ENCODE peak calls at places on chromosomes 6 and 20, in eight cellular contexts. W is lower leg skin, R is GM06990, L is fibroblast of mammary gland, T is K562, N is BJ, C is RWPE1, U is brain microvascular endothelial cell. P is an unnamed sample.

GRCh38 chr6:156713548-156713947 is 63.6 kb upstream of the ARID1B start:
- DNase-seq in W (no peak), R (no peak), L (no peak), T (no peak), N (no peak), C (no peak), U (no peak), P (no peak)

GRCh38 chr6:134080171-134080795 is 27.9 kb upstream of the SLC2A12 start:
- DNase-seq in W (no peak), R (no peak), L (no peak), T (no peak), N (no peak), C (peak), U (peak), P (no peak)

GRCh38 chr20:37408202-37408929 is 62.4 kb downstream of the SRC start:
- DNase-seq in W (no peak), R (no peak), L (no peak), T (no peak), N (no peak), C (no peak), U (no peak), P (no peak)

GRCh38 chr6:37243816-37244370 is 13.7 kb upstream of the TBC1D22B start:
- DNase-seq in W (no peak), R (no peak), L (no peak), T (peak), N (no peak), C (no peak), U (no peak), P (no peak)

GRCh38 chr20:10619427-10619826 is 54.4 kb downstream of the JAG1 start:
- DNase-seq in W (no peak), R (no peak), L (peak), T (no peak), N (peak), C (peak), U (peak), P (peak)

GRCh38 chr6:153135681-153136080 is 4.6 kb upstream of the RGS17 start:
- DNase-seq in W (no peak), R (no peak), L (no peak), T (no peak), N (no peak), C (no peak), U (no peak), P (no peak)

GRCh38 chr20:33450867-33451266 is 7.3 kb upstream of the SNTA1 start:
- DNase-seq in W (no peak), R (no peak), L (peak), T (no peak), N (no peak), C (peak), U (peak), P (no peak)

GRCh38 chr6:21133902-21134301 is 459.6 kb upstream of the SOX4 start:
- DNase-seq in W (no peak), R (no peak), L (no peak), T (no peak), N (no peak), C (no peak), U (no peak), P (no peak)

GRCh38 chr6:113645576-113645970 is 211.6 kb upstream of the MARCKS start:
- DNase-seq in W (no peak), R (no peak), L (peak), T (no peak), N (peak), C (peak), U (peak), P (peak)

GRCh38 chr20:17541996-17542395 is 10.8 kb upstream of the BFSP1 start:
- DNase-seq in W (no peak), R (no peak), L (peak), T (no peak), N (no peak), C (no peak), U (peak), P (no peak)

GRCh38 chr6:66930559-66931290 is 1223.7 kb upstream of the EYS start:
- DNase-seq in W (no peak), R (no peak), L (peak), T (no peak), N (peak), C (peak), U (no peak), P (no peak)

GRCh38 chr20:49340161-49340966 is 62.5 kb upstream of the ZNFX1 start:
- DNase-seq in W (no peak), R (no peak), L (peak), T (no peak), N (no peak), C (no peak), U (no peak), P (no peak)

GRCh38 chr6:85674604-85675003 is 31.9 kb upstream of the SYNCRIP start:
- DNase-seq in W (no peak), R (no peak), L (peak), T (no peak), N (no peak), C (no peak), U (no peak), P (no peak)

GRCh38 chr6:119676971-119677370 is 327.4 kb upstream of the MAN1A1 start:
- DNase-seq in W (no peak), R (no peak), L (peak), T (no peak), N (no peak), C (no peak), U (no peak), P (no peak)

GRCh38 chr20:13128173-13128572 is 92.9 kb upstream of the ISM1 start:
- DNase-seq in W (no peak), R (no peak), L (no peak), T (no peak), N (no peak), C (no peak), U (no peak), P (no peak)

GRCh38 chr6:19444481-19444880 is 392.7 kb upstream of the ID4 start:
- DNase-seq in W (no peak), R (no peak), L (peak), T (no peak), N (no peak), C (no peak), U (no peak), P (peak)

GRCh38 chr20:48486065-48486464 is 341.7 kb downstream of the PREX1 start:
- DNase-seq in W (no peak), R (no peak), L (no peak), T (no peak), N (no peak), C (no peak), U (no peak), P (no peak)

GRCh38 chr20:53902968-53903651 is 167.3 kb downstream of the BCAS1 start:
- DNase-seq in W (no peak), R (no peak), L (peak), T (no peak), N (no peak), C (peak), U (no peak), P (no peak)

GRCh38 chr6:9159051-9159450 is 723.7 kb upstream of the SLC35B3 start:
- DNase-seq in W (no peak), R (no peak), L (no peak), T (no peak), N (no peak), C (no peak), U (no peak), P (no peak)

GRCh38 chr20:21712443-21713059 is 7.1 kb downstream of the PAX1 start:
- DNase-seq in W (no peak), R (no peak), L (no peak), T (no peak), N (no peak), C (no peak), U (no peak), P (no peak)

GRCh38 chr6:16922282-16922681 is 161.0 kb upstream of the ATXN1 start:
- DNase-seq in W (no peak), R (no peak), L (no peak), T (no peak), N (no peak), C (no peak), U (no peak), P (no peak)

GRCh38 chr20:57988422-57988821 is 240.0 kb downstream of the ANKRD60 start:
- DNase-seq in W (no peak), R (no peak), L (no peak), T (no peak), N (no peak), C (no peak), U (no peak), P (no peak)

GRCh38 chr6:157755032-157755751 is 67.9 kb upstream of the SNX9 start:
- DNase-seq in W (no peak), R (no peak), L (no peak), T (no peak), N (peak), C (no peak), U (peak), P (no peak)

GRCh38 chr20:41345729-41346067 is 5.1 kb downstream of the LPIN3 start:
- DNase-seq in W (no peak), R (no peak), L (no peak), T (no peak), N (no peak), C (no peak), U (no peak), P (no peak)

GRCh38 chr6:104050455-104050854 is 809.3 kb downstream of the HACE1 start:
- DNase-seq in W (no peak), R (no peak), L (no peak), T (no peak), N (no peak), C (no peak), U (no peak), P (no peak)

GRCh38 chr20:36319356-36320260 is 13.5 kb downstream of the DLGAP4 start:
- DNase-seq in W (no peak), R (no peak), L (no peak), T (no peak), N (no peak), C (no peak), U (no peak), P (no peak)

GRCh38 chr20:52470561-52470960 is 279.0 kb upstream of the ZFP64 start:
- DNase-seq in W (no peak), R (no peak), L (no peak), T (no peak), N (no peak), C (no peak), U (no peak), P (no peak)

GRCh38 chr20:52473171-52473570 is 281.6 kb upstream of the ZFP64 start:
- DNase-seq in W (no peak), R (no peak), L (no peak), T (no peak), N (no peak), C (no peak), U (no peak), P (no peak)

GRCh38 chr20:52469143-52469542 is 277.6 kb upstream of the ZFP64 start:
- DNase-seq in W (no peak), R (no peak), L (no peak), T (no peak), N (no peak), C (no peak), U (no peak), P (no peak)
- TF ChIP-seq CTCF in W (no peak), R (no peak), L (no peak), T (no peak), N (no peak), C (no peak), U (no peak), P (no peak)

DNA sequence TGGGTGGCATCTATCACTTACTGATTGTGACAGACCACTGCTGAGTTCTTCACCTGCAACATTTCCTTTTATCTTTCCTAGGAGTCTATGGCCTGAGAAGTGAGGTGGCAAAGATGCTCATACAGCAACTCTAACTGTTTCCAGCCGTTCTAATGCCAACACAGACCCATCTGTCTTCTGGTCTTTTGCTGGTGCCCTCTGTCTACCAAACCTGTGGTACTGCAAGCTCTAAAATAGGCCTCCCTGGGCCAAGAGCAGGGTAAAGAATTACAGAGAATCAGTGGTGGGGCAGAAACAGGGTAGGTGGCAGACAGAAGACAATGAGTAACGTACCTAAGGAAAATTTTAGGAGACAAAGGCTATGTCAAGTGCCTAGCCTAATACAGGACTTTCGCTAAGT is 611.0 kb upstream of the FLRT3 start:
- DNase-seq in W (no peak), R (no peak), L (no peak), T (no peak), N (no peak), C (no peak), U (no peak), P (no peak)
- TF ChIP-seq CTCF in W (no peak), R (peak), L (no peak), T (no peak), N (no peak), C (no peak), U (peak), P (peak)

DNA sequence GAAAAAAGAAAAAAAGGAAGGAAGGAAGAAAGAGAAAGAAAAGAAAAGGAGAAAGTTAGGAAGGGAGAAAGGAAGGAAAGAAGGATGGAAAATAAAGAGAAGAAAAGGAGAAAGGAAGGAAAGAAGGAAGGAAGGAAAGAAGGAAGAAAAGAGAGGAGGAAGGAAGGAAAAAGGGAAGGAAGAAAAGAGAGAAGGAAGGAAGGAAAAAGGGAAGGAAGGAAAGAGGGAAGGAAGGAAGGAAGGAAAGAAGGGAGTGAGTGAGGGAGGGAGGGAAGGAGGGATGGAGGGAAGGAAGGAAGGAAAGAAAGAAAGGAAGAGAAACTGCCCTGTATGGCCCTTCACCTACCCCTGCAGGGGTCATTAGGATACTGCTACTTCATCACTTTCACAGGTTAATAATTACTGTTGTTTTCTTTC is 12.9 kb upstream of the IGF2R start:
- DNase-seq in W (no peak), R (no peak), L (no peak), T (no peak), N (no peak), C (no peak), U (no peak), P (no peak)
- TF ChIP-seq CTCF in W (no peak), R (no peak), L (no peak), T (no peak), N (no peak), C (no peak), U (no peak), P (no peak)

DNA sequence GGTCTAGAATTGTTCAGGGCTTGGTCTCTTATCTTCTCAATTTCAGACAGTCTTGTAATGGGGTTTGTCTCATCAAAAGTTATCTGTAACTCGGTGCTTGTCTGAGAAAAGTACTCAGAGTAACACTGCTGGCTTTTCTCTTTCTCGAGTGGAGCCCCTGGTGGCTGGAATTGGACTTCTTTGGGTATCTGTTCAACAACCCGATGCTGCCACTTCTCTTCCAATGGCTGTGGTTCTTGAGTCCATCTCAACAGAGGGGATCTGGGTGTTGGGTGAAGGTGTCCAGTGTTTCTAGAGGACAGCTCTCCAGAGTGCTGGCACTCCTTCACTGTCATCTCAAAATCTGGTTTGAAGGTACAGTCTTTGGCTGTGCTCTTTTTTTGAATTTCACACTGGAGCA is 24.6 kb downstream of the DST start:
- DNase-seq in W (no peak), R (no peak), L (no peak), T (peak), N (no peak), C (no peak), U (no peak), P (no peak)
- TF ChIP-seq CTCF in W (no peak), R (peak), L (peak), T (peak), N (peak), C (no peak), U (peak), P (peak)

GRCh38 chr6:25457519-25457918 is 178.3 kb downstream of the CARMIL1 start:
- DNase-seq in W (no peak), R (no peak), L (no peak), T (no peak), N (no peak), C (no peak), U (no peak), P (no peak)
- TF ChIP-seq CTCF in W (no peak), R (no peak), L (no peak), T (no peak), N (no peak), C (no peak), U (no peak), P (no peak)

GRCh38 chr6:7087066-7087465 is 20.7 kb upstream of the RREB1 start:
- DNase-seq in W (no peak), R (no peak), L (peak), T (no peak), N (no peak), C (no peak), U (no peak), P (no peak)
- TF ChIP-seq CTCF in W (no peak), R (peak), L (peak), T (no peak), N (peak), C (peak), U (no peak), P (peak)

DNA sequence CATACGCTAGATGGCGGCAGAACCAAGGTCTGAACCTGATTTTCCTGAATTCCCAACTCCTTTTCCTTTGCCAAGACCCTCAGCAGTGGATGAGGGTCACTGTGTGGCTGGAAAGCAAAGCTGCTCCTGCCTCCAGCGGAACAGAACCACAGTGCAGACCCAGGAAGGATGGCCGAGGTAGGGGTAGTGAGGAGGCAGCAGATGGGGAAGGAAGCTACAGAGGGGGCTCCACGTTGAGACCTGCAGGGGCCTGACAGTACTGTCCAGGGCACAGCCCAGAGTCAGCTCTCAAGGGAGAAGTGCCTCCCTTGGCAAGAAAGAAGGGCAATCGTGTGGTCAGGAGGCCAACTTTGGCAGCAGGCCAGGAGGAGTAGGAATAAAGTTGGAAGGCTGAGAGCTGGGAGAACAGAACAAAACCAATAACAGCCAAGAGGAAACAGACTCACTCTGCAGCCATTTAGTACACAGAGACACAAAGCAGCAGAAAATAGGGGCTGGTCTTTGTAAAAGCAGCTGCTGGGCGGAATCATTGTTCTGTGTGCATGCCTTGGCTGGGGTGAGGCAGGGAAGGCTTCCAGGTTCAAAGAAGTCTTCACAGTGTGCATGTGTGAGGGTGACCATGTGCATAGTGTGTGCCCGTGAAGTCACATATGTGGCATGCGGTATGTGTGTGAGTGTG is 3.1 kb downstream of the GABRR2 start:
- DNase-seq in W (peak), R (no peak), L (peak), T (no peak), N (no peak), C (peak), U (peak), P (no peak)
- TF ChIP-seq CTCF in W (no peak), R (no peak), L (peak), T (peak), N (peak), C (peak), U (peak), P (peak)

DNA sequence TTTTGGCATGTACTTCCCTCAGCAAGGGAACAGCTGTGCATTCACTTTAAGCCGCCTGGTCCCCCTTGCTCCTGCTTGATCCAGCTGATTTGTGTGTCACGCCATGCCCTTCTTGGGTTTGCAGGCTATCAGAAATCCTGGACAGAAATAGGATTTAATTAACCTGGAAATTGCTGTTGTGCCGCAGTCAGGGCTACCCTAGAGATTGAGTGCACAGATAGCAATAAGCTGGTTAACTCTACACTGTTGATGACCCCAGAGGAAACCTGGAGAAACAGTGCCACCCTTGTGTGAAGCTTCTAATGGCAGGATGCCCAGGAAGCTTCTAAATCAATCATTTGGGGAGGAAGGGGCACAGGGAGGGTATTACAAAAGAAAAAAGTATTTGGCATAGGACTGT is 199.0 kb downstream of the JARID2 start:
- DNase-seq in W (no peak), R (no peak), L (no peak), T (no peak), N (no peak), C (no peak), U (no peak), P (no peak)
- TF ChIP-seq CTCF in W (no peak), R (no peak), L (no peak), T (no peak), N (no peak), C (no peak), U (peak), P (no peak)